ENCODE peak calls at places on chromosomes 3 and 15, in five cellular contexts. One of them, this sample, is unnamed.

GRCh38 chr3:172279191-172279640 is 169.0 kb downstream of the GHSR start:
- DNase-seq in fibroblast of lung: no peak
- DNase-seq in BJ: no peak
- DNase-seq in WERI-Rb-1: no peak
- DNase-seq in GM23338: no peak
- DNase-seq in this sample: no peak

GRCh38 chr3:152870027-152870426 is 35.1 kb downstream of the P2RY1 start:
- DNase-seq in fibroblast of lung: no peak
- DNase-seq in BJ: no peak
- DNase-seq in WERI-Rb-1: no peak
- DNase-seq in GM23338: no peak
- DNase-seq in this sample: peak; percentile 98

GRCh38 chr15:68650901-68651709 is 72.3 kb downstream of the CORO2B start:
- DNase-seq in fibroblast of lung: no peak
- DNase-seq in BJ: no peak
- DNase-seq in WERI-Rb-1: peak; percentile 40
- DNase-seq in GM23338: peak; percentile 94
- DNase-seq in this sample: no peak

GRCh38 chr3:135887220-135887619 is 78.3 kb upstream of the PPP2R3A start:
- DNase-seq in fibroblast of lung: peak; percentile 36
- DNase-seq in BJ: no peak
- DNase-seq in WERI-Rb-1: no peak
- DNase-seq in GM23338: no peak
- DNase-seq in this sample: peak; percentile 84

GRCh38 chr3:4588410-4588809 is 95.3 kb downstream of the ITPR1 start:
- DNase-seq in fibroblast of lung: peak; percentile 63
- DNase-seq in BJ: no peak
- DNase-seq in WERI-Rb-1: no peak
- DNase-seq in GM23338: no peak
- DNase-seq in this sample: peak; percentile 58

GRCh38 chr3:54123538-54124196 is 1.3 kb downstream of the CACNA2D3 start:
- DNase-seq in fibroblast of lung: no peak
- DNase-seq in BJ: no peak
- DNase-seq in WERI-Rb-1: no peak
- DNase-seq in GM23338: peak; percentile 34
- DNase-seq in this sample: no peak

GRCh38 chr3:42900731-42901420 is 5.1 kb upstream of the ZNF662 start:
- DNase-seq in fibroblast of lung: no peak
- DNase-seq in BJ: no peak
- DNase-seq in WERI-Rb-1: no peak
- DNase-seq in GM23338: no peak
- DNase-seq in this sample: peak; percentile 47

GRCh38 chr3:194206375-194206774 is 70.4 kb downstream of the HES1 start:
- DNase-seq in fibroblast of lung: peak; percentile 52
- DNase-seq in BJ: no peak
- DNase-seq in WERI-Rb-1: no peak
- DNase-seq in GM23338: no peak
- DNase-seq in this sample: no peak

GRCh38 chr3:139906441-139906840 is 28.5 kb upstream of the CLSTN2 start:
- DNase-seq in fibroblast of lung: peak; percentile 4
- DNase-seq in BJ: no peak
- DNase-seq in WERI-Rb-1: no peak
- DNase-seq in GM23338: no peak
- DNase-seq in this sample: peak; percentile 83

GRCh38 chr15:71191296-71191695 is 76.0 kb downstream of the THSD4 start:
- DNase-seq in fibroblast of lung: no peak
- DNase-seq in BJ: peak; percentile 19
- DNase-seq in WERI-Rb-1: no peak
- DNase-seq in GM23338: no peak
- DNase-seq in this sample: no peak

GRCh38 chr3:150158974-150159625 is 188.4 kb upstream of the PFN2 start:
- DNase-seq in fibroblast of lung: no peak
- DNase-seq in BJ: no peak
- DNase-seq in WERI-Rb-1: no peak
- DNase-seq in GM23338: no peak
- DNase-seq in this sample: no peak

GRCh38 chr3:152459572-152459971 is 190.8 kb downstream of the MBNL1 start:
- DNase-seq in fibroblast of lung: peak; percentile 34
- DNase-seq in BJ: no peak
- DNase-seq in WERI-Rb-1: no peak
- DNase-seq in GM23338: no peak
- DNase-seq in this sample: no peak

GRCh38 chr3:135215516-135215915 is 420.5 kb downstream of the EPHB1 start:
- DNase-seq in fibroblast of lung: no peak
- DNase-seq in BJ: no peak
- DNase-seq in WERI-Rb-1: no peak
- DNase-seq in GM23338: no peak
- DNase-seq in this sample: peak; percentile 45

GRCh38 chr3:184795493-184796198 is 16.3 kb upstream of the VPS8 start:
- DNase-seq in fibroblast of lung: no peak
- DNase-seq in BJ: no peak
- DNase-seq in WERI-Rb-1: no peak
- DNase-seq in GM23338: peak; percentile 36
- DNase-seq in this sample: no peak

GRCh38 chr15:60555291-60555690 is 76.3 kb upstream of the ICE2 start:
- DNase-seq in fibroblast of lung: no peak
- DNase-seq in BJ: no peak
- DNase-seq in WERI-Rb-1: no peak
- DNase-seq in GM23338: no peak
- DNase-seq in this sample: no peak

DNA sequence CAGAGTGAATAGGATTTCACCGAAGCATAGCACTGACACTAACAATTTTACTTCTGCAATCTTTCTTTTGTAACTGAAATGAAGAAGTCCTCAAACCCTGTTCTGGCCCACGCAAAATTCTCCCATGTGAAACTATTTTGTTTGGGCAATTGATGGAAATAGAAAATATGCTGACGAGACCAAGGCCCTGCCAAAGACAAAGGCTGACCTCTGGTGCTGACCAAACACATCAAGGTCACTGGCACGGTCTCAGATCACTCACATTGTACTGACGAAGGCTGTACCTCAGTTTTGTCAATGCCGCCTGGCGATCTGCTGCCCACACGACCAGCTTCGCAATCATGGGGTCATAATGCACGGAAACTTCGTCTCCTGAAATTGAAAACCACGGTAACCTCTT is 58.4 kb upstream of the DCUN1D1 start:
- DNase-seq in fibroblast of lung: no peak
- DNase-seq in BJ: no peak
- DNase-seq in WERI-Rb-1: no peak
- DNase-seq in GM23338: no peak
- DNase-seq in this sample: no peak
- H3K36me3 ChIP-seq in fibroblast of lung: peaks cover 1% of the 10 kb centered on the region
- H3K36me3 ChIP-seq in BJ: peaks cover 4% of the 10 kb centered on the region
- H3K36me3 ChIP-seq in WERI-Rb-1: peaks cover 9% of the 10 kb centered on the region
- H3K36me3 ChIP-seq in GM23338: peaks cover 4% of the 10 kb centered on the region
- H3K36me3 ChIP-seq in this sample: peaks cover 5% of the 10 kb centered on the region

GRCh38 chr3:15562560-15562959 is 38.8 kb downstream of the HACL1 start:
- DNase-seq in fibroblast of lung: no peak
- DNase-seq in BJ: no peak
- DNase-seq in WERI-Rb-1: no peak
- DNase-seq in GM23338: no peak
- DNase-seq in this sample: no peak
- H3K36me3 ChIP-seq in fibroblast of lung: no peaks in the 10 kb centered on the region
- H3K36me3 ChIP-seq in BJ: peaks cover 8% of the 10 kb centered on the region
- H3K36me3 ChIP-seq in WERI-Rb-1: peaks cover 34% of the 10 kb centered on the region
- H3K36me3 ChIP-seq in GM23338: peaks cover 22% of the 10 kb centered on the region
- H3K36me3 ChIP-seq in this sample: peaks cover 5% of the 10 kb centered on the region

GRCh38 chr15:88605507-88606436 is 15.4 kb upstream of the AEN start:
- DNase-seq in fibroblast of lung: peak; percentile 32
- DNase-seq in BJ: no peak
- DNase-seq in WERI-Rb-1: peak; percentile 73
- DNase-seq in GM23338: peak; percentile 90
- DNase-seq in this sample: no peak
- H3K36me3 ChIP-seq in fibroblast of lung: no peaks in the 10 kb centered on the region
- H3K36me3 ChIP-seq in BJ: no peaks in the 10 kb centered on the region
- H3K36me3 ChIP-seq in WERI-Rb-1: peaks cover 62% of the 10 kb centered on the region
- H3K36me3 ChIP-seq in GM23338: no peaks in the 10 kb centered on the region
- H3K36me3 ChIP-seq in this sample: no peaks in the 10 kb centered on the region

DNA sequence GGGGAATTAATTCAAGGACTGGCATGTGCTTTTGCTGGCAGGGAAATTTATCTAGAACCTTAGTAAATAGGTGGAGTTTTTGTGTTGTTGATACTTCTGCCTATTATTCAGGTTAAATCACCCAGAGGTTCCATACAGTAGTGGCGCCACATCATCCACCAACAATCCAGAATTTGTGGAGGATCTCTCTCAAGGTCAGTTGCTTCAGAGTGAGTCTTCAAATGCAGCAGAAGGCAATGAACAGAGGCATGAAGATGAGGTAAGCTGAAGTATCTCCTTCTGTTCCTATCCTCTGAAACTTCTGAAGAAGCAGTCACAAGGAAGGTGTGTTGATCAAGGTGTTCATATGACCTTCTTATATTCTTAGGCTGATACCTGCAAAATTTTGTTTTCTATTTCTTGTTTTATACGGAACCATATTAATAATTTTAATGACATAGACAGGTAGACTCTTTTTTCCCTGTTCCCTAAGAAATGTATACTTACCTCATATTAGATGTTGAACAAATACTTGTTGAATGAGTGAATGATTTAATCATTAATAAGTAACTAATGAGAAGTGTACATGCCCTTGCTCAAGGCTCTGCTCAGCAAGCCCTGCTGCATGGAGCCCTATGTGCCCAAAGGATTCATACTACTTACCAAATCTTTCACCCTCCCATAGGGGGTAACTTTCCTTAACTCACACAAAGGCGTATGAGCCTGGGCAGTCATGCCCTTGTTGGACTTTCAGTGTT is 43.6 kb downstream of the HMG20A start:
- DNase-seq in fibroblast of lung: no peak
- DNase-seq in BJ: no peak
- DNase-seq in WERI-Rb-1: no peak
- DNase-seq in GM23338: no peak
- DNase-seq in this sample: no peak
- H3K36me3 ChIP-seq in fibroblast of lung: no peaks in the 10 kb centered on the region
- H3K36me3 ChIP-seq in BJ: peaks cover 8% of the 10 kb centered on the region
- H3K36me3 ChIP-seq in WERI-Rb-1: peaks cover 45% of the 10 kb centered on the region
- H3K36me3 ChIP-seq in GM23338: peaks cover under 1% of the 10 kb centered on the region
- H3K36me3 ChIP-seq in this sample: peaks cover 10% of the 10 kb centered on the region

DNA sequence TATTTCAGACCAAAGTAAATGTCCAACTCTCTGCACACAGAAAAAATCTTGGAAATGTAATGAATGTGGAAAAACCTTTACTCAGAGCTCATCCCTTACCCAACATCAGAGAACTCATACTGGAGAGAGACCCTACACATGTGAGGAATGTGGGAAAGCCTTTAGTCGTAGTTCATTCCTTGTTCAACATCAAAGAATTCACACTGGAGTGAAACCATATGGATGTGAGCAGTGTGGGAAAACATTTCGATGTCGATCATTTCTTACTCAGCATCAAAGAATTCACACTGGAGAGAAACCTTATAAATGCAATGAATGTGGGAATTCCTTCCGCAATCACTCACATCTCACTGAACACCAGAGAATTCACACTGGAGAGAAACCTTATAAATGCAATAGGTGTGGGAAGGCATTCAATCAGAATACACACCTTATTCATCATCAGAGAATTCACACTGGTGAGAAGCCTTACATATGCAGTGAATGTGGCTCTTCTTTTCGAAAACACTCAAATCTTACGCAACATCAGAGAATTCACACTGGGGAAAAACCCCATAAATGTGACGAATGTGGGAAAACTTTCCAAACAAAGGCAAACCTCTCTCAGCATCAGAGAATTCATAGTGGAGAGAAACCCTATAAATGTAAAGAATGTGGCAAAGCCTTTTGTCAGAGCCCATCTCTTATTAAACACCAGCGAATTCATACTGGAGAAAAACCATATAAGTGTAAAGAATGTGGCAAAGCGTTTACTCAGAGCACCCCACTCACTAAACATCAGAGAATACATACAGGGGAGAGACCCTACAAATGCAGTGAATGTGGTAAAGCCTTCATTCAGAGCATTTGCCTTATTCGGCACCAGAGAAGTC is 8.0 kb upstream of the ZNF501 start:
- DNase-seq in fibroblast of lung: peak; percentile 33
- DNase-seq in BJ: no peak
- DNase-seq in WERI-Rb-1: no peak
- DNase-seq in GM23338: peak; percentile 30
- DNase-seq in this sample: no peak
- H3K36me3 ChIP-seq in fibroblast of lung: no peaks in the 10 kb centered on the region
- H3K36me3 ChIP-seq in BJ: peaks cover 6% of the 10 kb centered on the region
- H3K36me3 ChIP-seq in WERI-Rb-1: peaks cover 29% of the 10 kb centered on the region
- H3K36me3 ChIP-seq in GM23338: peaks cover 49% of the 10 kb centered on the region
- H3K36me3 ChIP-seq in this sample: peaks cover 6% of the 10 kb centered on the region

GRCh38 chr3:105705011-105705410 is 163.8 kb downstream of the CBLB start:
- DNase-seq in fibroblast of lung: no peak
- DNase-seq in BJ: no peak
- DNase-seq in WERI-Rb-1: no peak
- DNase-seq in GM23338: no peak
- DNase-seq in this sample: no peak
- H3K36me3 ChIP-seq in fibroblast of lung: no peaks in the 10 kb centered on the region
- H3K36me3 ChIP-seq in BJ: peaks cover 6% of the 10 kb centered on the region
- H3K36me3 ChIP-seq in WERI-Rb-1: peaks cover 4% of the 10 kb centered on the region
- H3K36me3 ChIP-seq in GM23338: no peaks in the 10 kb centered on the region
- H3K36me3 ChIP-seq in this sample: peaks cover 4% of the 10 kb centered on the region

GRCh38 chr3:38254872-38255271 is 10.7 kb upstream of the SLC22A13 start:
- DNase-seq in fibroblast of lung: no peak
- DNase-seq in BJ: no peak
- DNase-seq in WERI-Rb-1: no peak
- DNase-seq in GM23338: no peak
- DNase-seq in this sample: no peak
- H3K36me3 ChIP-seq in fibroblast of lung: peaks cover 6% of the 10 kb centered on the region
- H3K36me3 ChIP-seq in BJ: peaks cover 29% of the 10 kb centered on the region
- H3K36me3 ChIP-seq in WERI-Rb-1: peaks cover 35% of the 10 kb centered on the region
- H3K36me3 ChIP-seq in GM23338: peaks cover 18% of the 10 kb centered on the region
- H3K36me3 ChIP-seq in this sample: peaks cover 23% of the 10 kb centered on the region

GRCh38 chr3:80993241-80993945 is 768.1 kb downstream of the GBE1 start:
- DNase-seq in fibroblast of lung: no peak
- DNase-seq in BJ: no peak
- DNase-seq in WERI-Rb-1: no peak
- DNase-seq in GM23338: no peak
- DNase-seq in this sample: no peak

GRCh38 chr3:80998022-80998421 is 763.4 kb downstream of the GBE1 start:
- DNase-seq in fibroblast of lung: no peak
- DNase-seq in BJ: no peak
- DNase-seq in WERI-Rb-1: no peak
- DNase-seq in GM23338: no peak
- DNase-seq in this sample: no peak

GRCh38 chr3:80994767-80995166 is 766.7 kb downstream of the GBE1 start:
- DNase-seq in fibroblast of lung: no peak
- DNase-seq in BJ: no peak
- DNase-seq in WERI-Rb-1: no peak
- DNase-seq in GM23338: no peak
- DNase-seq in this sample: no peak

GRCh38 chr3:80997622-80998021 is 763.8 kb downstream of the GBE1 start:
- DNase-seq in fibroblast of lung: no peak
- DNase-seq in BJ: no peak
- DNase-seq in WERI-Rb-1: no peak
- DNase-seq in GM23338: no peak
- DNase-seq in this sample: no peak

DNA sequence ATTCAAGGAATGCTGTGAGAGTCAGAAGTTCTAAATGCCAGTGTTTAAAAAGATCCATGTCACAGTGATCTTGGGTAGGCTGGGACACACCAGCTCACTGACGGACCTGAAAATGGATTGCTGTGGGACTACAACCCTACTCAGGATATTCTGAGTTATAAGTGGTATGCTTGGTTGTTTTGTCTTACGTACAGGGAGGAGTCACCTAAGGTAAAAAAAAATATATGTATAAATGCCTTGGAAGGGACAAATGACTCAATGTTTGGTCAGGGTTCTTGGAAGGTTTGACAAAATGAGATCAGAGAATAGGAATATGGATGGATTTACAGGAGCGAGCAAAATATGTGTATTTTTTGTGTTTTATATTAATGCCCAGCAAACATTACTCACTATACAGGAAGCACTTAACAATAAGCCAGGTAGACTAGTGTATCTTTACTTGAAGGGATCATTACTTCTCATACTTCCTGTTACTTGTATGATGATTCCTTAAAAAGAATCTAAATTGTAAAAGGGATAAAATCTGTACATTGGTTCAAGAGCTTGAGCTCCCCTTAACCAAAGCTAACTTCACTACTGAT is 767.3 kb downstream of the GBE1 start:
- DNase-seq in fibroblast of lung: no peak
- DNase-seq in BJ: no peak
- DNase-seq in WERI-Rb-1: no peak
- DNase-seq in GM23338: no peak
- DNase-seq in this sample: peak; percentile 3
- H3K36me3 ChIP-seq in fibroblast of lung: no peaks in the 10 kb centered on the region
- H3K36me3 ChIP-seq in BJ: no peaks in the 10 kb centered on the region
- H3K36me3 ChIP-seq in WERI-Rb-1: no peaks in the 10 kb centered on the region
- H3K36me3 ChIP-seq in GM23338: no peaks in the 10 kb centered on the region
- H3K36me3 ChIP-seq in this sample: no peaks in the 10 kb centered on the region